ENCODE peak calls at places on chromosomes 16 and 17, in eight cellular contexts. U, X, R, Z, Y, M, B and A are unnamed samples.

GRCh38 chr17:801660-802059 is 19.5 kb downstream of the MRM3 start:
- DNase-seq in U (no peak), X (no peak), R (no peak), Z (no peak), Y (no peak), M (no peak), B (no peak), A (no peak)

GRCh38 chr17:81160306-81160705 is 5.0 kb upstream of the PVALEF start:
- DNase-seq in U (no peak), X (no peak), R (no peak), Z (no peak), Y (no peak), M (no peak), B (no peak), A (peak)

GRCh38 chr16:71367243-71367976 is 8.9 kb downstream of the CALB2 start:
- DNase-seq in U (peak), X (peak), R (no peak), Z (peak), Y (no peak), M (no peak), B (no peak), A (no peak)

GRCh38 chr17:20228410-20228809 is 219.3 kb downstream of the SPECC1 start:
- DNase-seq in U (no peak), X (no peak), R (no peak), Z (no peak), Y (no peak), M (no peak), B (no peak), A (no peak)

GRCh38 chr16:49452568-49452967 is 79.0 kb downstream of the C16orf78 start:
- DNase-seq in U (no peak), X (no peak), R (no peak), Z (no peak), Y (no peak), M (no peak), B (no peak), A (no peak)

GRCh38 chr16:84593825-84594724 is 23.8 kb downstream of the COTL1 start:
- DNase-seq in U (no peak), X (peak), R (no peak), Z (no peak), Y (peak), M (no peak), B (no peak), A (peak)

GRCh38 chr16:2473425-2473926 is 1.5 kb upstream of the TBC1D24 start:
- DNase-seq in U (no peak), X (no peak), R (no peak), Z (no peak), Y (no peak), M (no peak), B (no peak), A (peak)

GRCh38 chr17:63950940-63951907 is 19.1 kb upstream of the CD79B start:
- DNase-seq in U (peak), X (peak), R (no peak), Z (no peak), Y (peak), M (no peak), B (peak), A (no peak)

GRCh38 chr17:68468785-68469184 is 11.5 kb upstream of the WIPI1 start:
- DNase-seq in U (no peak), X (no peak), R (no peak), Z (no peak), Y (no peak), M (peak), B (no peak), A (no peak)

GRCh38 chr16:66508261-66508913 is 41.5 kb downstream of the TK2 start:
- DNase-seq in U (peak), X (no peak), R (no peak), Z (no peak), Y (no peak), M (no peak), B (peak), A (no peak)

GRCh38 chr16:67013238-67013822 is 15.6 kb upstream of the CBFB start:
- DNase-seq in U (no peak), X (no peak), R (no peak), Z (no peak), Y (no peak), M (no peak), B (no peak), A (no peak)

GRCh38 chr17:74521701-74522201 is 9.5 kb downstream of the CD300LB start:
- DNase-seq in U (no peak), X (peak), R (peak), Z (no peak), Y (peak), M (no peak), B (no peak), A (peak)

GRCh38 chr17:5422505-5422904 is 2.5 kb downstream of the RPAIN start:
- DNase-seq in U (peak), X (no peak), R (no peak), Z (no peak), Y (no peak), M (no peak), B (peak), A (no peak)

GRCh38 chr16:57619606-57620315 is 8.7 kb upstream of the ADGRG1 start:
- DNase-seq in U (peak), X (peak), R (no peak), Z (no peak), Y (no peak), M (no peak), B (peak), A (peak)

GRCh38 chr16:66487580-66488235 is 60.6 kb downstream of the BEAN1 start:
- DNase-seq in U (no peak), X (no peak), R (peak), Z (no peak), Y (peak), M (no peak), B (no peak), A (no peak)

GRCh38 chr17:82592751-82593589 is 55.3 kb downstream of the WDR45B start:
- DNase-seq in U (peak), X (peak), R (peak), Z (peak), Y (peak), M (peak), B (peak), A (peak)

GRCh38 chr17:77649717-77650211 is 308.7 kb upstream of the TNRC6C start:
- DNase-seq in U (peak), X (no peak), R (no peak), Z (no peak), Y (no peak), M (peak), B (no peak), A (no peak)

GRCh38 chr17:74172700-74173099 is 30.8 kb upstream of the RPL38 start:
- DNase-seq in U (no peak), X (no peak), R (no peak), Z (no peak), Y (no peak), M (no peak), B (no peak), A (no peak)

GRCh38 chr16:47461598-47462266 is 601 bp downstream of the PHKB start:
- DNase-seq in U (peak), X (peak), R (no peak), Z (peak), Y (no peak), M (no peak), B (peak), A (no peak)

GRCh38 chr16:51556694-51557327 is 405.7 kb upstream of the SALL1 start:
- DNase-seq in U (peak), X (no peak), R (no peak), Z (no peak), Y (no peak), M (peak), B (peak), A (no peak)

GRCh38 chr17:73760186-73760758 is 116.0 kb upstream of the SDK2 start:
- DNase-seq in U (no peak), X (no peak), R (no peak), Z (no peak), Y (no peak), M (no peak), B (no peak), A (no peak)

GRCh38 chr16:867421-868385 is 67.2 kb upstream of the GNG13 start:
- DNase-seq in U (no peak), X (no peak), R (no peak), Z (no peak), Y (no peak), M (no peak), B (no peak), A (no peak)

GRCh38 chr17:68197997-68198930 is 49.6 kb upstream of the AMZ2 start:
- DNase-seq in U (no peak), X (no peak), R (no peak), Z (no peak), Y (no peak), M (no peak), B (no peak), A (no peak)

GRCh38 chr16:50671644-50672260 is 9.4 kb downstream of the SNX20 start:
- DNase-seq in U (peak), X (peak), R (no peak), Z (peak), Y (no peak), M (peak), B (peak), A (no peak)

GRCh38 chr17:59763861-59764260 is 56.4 kb downstream of the VMP1 start:
- DNase-seq in U (no peak), X (no peak), R (no peak), Z (no peak), Y (no peak), M (no peak), B (peak), A (no peak)

GRCh38 chr17:2181206-2181983 is 122.2 kb downstream of the SMG6 start:
- DNase-seq in U (no peak), X (peak), R (no peak), Z (no peak), Y (no peak), M (no peak), B (no peak), A (no peak)

GRCh38 chr16:732332-732731 is 5.4 kb downstream of the HAGHL start:
- DNase-seq in U (no peak), X (no peak), R (no peak), Z (no peak), Y (no peak), M (no peak), B (no peak), A (no peak)

GRCh38 chr17:72922223-72922622 is 170.3 kb downstream of the SLC39A11 start:
- DNase-seq in U (no peak), X (no peak), R (no peak), Z (no peak), Y (no peak), M (no peak), B (no peak), A (no peak)

GRCh38 chr17:47744168-47745036 is 11.4 kb downstream of the TBX21 start:
- DNase-seq in U (no peak), X (no peak), R (peak), Z (no peak), Y (no peak), M (no peak), B (no peak), A (no peak)

GRCh38 chr16:79728048-79728922 is 127.7 kb upstream of the MAF start:
- DNase-seq in U (no peak), X (no peak), R (no peak), Z (no peak), Y (no peak), M (no peak), B (no peak), A (no peak)

GRCh38 chr17:45733781-45734180 is 50.3 kb upstream of the CRHR1 start:
- DNase-seq in U (no peak), X (no peak), R (no peak), Z (no peak), Y (no peak), M (no peak), B (no peak), A (no peak)
- TF ChIP-seq CTCF in U (no peak), X (no peak), R (no peak), Z (no peak), Y (no peak), M (no peak), B (no peak), A (no peak)

GRCh38 chr16:53703590-53704444 is at the start of the genes FTO and RPGRIP1L:
- DNase-seq in U (peak), X (peak), R (peak), Z (peak), Y (peak), M (peak), B (peak), A (peak)
- TF ChIP-seq CTCF in U (no peak), X (no peak), R (peak), Z (no peak), Y (no peak), M (no peak), B (peak), A (no peak)

DNA sequence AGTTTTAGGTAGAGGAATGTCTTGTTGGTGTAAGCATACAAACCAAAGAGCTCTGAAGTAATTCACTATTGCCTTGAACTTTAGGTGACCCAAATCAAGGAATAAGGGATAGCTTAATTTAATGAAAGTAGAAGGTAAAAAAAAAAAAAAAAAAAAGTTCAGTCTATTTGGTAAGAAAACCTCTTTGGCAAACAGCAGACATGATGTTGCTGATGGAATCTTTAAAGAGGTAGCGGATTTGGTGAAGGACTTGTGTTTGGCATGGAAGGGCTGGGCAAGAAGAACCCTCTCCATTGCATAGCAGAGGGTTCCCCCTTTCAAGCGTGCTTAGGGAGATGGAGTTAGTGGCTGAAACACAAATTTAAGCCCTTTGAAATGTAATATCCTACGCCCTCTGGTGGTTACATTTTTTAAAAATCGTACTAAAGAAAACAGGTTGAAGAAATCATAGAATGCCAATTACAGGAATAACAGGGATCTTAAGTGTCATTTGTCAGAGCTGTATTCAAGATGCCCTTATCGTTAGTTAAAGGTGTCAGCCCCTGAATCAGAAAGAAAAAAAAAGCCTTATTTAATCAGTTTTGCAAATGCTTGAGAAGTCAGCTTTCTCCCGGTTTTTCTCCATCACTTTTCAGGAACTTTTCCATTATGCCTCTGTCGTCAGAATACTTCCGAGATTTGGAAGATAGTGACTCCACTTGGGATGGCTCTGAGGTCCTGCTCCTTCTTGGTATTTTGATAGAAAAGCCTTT is 383.1 kb downstream of the KCNJ2 start:
- DNase-seq in U (peak), X (no peak), R (no peak), Z (no peak), Y (no peak), M (peak), B (peak), A (no peak)
- TF ChIP-seq CTCF in U (peak), X (peak), R (peak), Z (peak), Y (no peak), M (peak), B (peak), A (peak)

GRCh38 chr17:14297161-14297851 is 3.6 kb upstream of the HS3ST3B1 start:
- DNase-seq in U (no peak), X (no peak), R (peak), Z (no peak), Y (peak), M (no peak), B (no peak), A (no peak)
- TF ChIP-seq CTCF in U (peak), X (no peak), R (peak), Z (peak), Y (no peak), M (peak), B (peak), A (peak)

GRCh38 chr17:66855204-66855603 is 20.3 kb downstream of the CACNG5 start:
- DNase-seq in U (no peak), X (peak), R (no peak), Z (no peak), Y (no peak), M (no peak), B (no peak), A (no peak)
- TF ChIP-seq CTCF in U (no peak), X (no peak), R (no peak), Z (peak), Y (peak), M (peak), B (peak), A (peak)

DNA sequence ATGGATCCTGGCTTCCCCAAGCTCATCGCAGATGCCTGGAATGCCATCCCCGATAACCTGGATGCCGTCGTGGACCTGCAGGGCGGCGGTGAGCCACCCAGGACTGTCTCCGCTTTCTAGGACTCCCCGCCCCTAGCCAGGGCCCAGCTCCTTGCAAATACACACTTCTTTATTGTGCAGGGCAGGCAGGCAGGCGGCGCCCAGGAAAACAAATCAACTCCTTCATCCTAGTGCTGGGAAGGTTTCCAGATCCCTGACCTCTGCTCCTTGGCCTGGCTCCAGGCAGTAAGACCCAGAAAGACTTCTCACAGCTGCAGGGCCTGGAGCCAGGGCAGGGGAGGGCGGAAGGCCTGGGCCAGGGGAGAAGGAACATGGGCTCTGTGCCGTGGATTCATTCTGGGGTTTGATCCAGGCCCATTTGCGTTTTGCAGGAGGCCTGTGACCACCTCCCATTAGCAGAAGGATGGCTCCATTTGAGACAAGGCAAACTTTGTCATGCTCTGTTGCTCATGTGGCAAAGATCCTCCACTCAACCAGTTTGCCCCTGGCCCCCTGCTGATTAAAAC is 6.0 kb upstream of the LPCAT2 start:
- DNase-seq in U (peak), X (peak), R (peak), Z (peak), Y (no peak), M (peak), B (no peak), A (no peak)
- TF ChIP-seq CTCF in U (no peak), X (no peak), R (no peak), Z (no peak), Y (no peak), M (no peak), B (no peak), A (no peak)

GRCh38 chr17:39276113-39276512 is 50.4 kb upstream of the STAC2 start:
- DNase-seq in U (no peak), X (no peak), R (no peak), Z (no peak), Y (no peak), M (no peak), B (no peak), A (no peak)

GRCh38 chr17:39271546-39271945 is 45.8 kb upstream of the STAC2 start:
- DNase-seq in U (no peak), X (no peak), R (no peak), Z (no peak), Y (no peak), M (no peak), B (no peak), A (no peak)

DNA sequence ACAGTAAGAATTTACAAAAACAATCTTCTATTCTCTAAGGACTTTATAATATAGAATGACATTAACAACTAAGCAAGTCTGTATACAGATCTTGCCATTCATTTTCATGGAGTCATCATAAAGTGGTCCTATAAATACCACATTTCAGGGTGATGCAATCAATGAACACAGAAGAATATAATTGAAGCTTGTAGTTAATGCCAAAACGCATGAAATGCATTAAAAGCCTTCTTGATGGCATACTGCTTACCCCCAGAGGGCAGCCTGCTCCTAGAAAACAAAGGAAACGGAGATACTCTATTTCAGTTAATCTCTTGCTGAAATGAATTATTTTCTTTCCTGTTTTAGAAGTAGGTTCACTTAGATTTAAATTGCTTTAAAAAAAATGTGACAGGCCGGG is 45.2 kb upstream of the STAC2 start:
- DNase-seq in U (peak), X (no peak), R (no peak), Z (no peak), Y (no peak), M (peak), B (no peak), A (no peak)
- TF ChIP-seq CTCF in U (peak), X (no peak), R (peak), Z (peak), Y (no peak), M (peak), B (peak), A (peak)